ENCODE peak calls at places on chromosomes 1 and 21, in eight cellular contexts. B, D, N, X, Q, M, I and S are unnamed samples.

GRCh38 chr1:237327061-237327460 is 285.1 kb downstream of the RYR2 start:
- DNase-seq in B (no peak), D (no peak), N (no peak), X (no peak), Q (no peak), M (no peak), I (no peak), S (no peak)

GRCh38 chr1:243508303-243508713 is 252.5 kb downstream of the SDCCAG8 start:
- DNase-seq in B (no peak), D (no peak), N (no peak), X (no peak), Q (no peak), M (no peak), I (no peak), S (no peak)

GRCh38 chr1:98556521-98557158 is 104.9 kb upstream of the SNX7 start:
- DNase-seq in B (no peak), D (no peak), N (no peak), X (no peak), Q (peak), M (no peak), I (peak), S (no peak)

GRCh38 chr1:153774780-153775431 is at the start of gene SLC27A3:
- DNase-seq in B (peak), D (peak), N (peak), X (peak), Q (peak), M (no peak), I (peak), S (no peak)

GRCh38 chr1:62384276-62385005 is 52.4 kb upstream of the USP1 start:
- DNase-seq in B (no peak), D (peak), N (no peak), X (no peak), Q (peak), M (no peak), I (no peak), S (no peak)

GRCh38 chr21:45982256-45982757 is 737 bp downstream of the COL6A1 start:
- DNase-seq in B (peak), D (no peak), N (no peak), X (peak), Q (no peak), M (no peak), I (no peak), S (no peak)

GRCh38 chr1:39657923-39658485 is 13.9 kb downstream of the NT5C1A start:
- DNase-seq in B (no peak), D (peak), N (peak), X (no peak), Q (peak), M (peak), I (peak), S (no peak)

GRCh38 chr21:28943631-28944030 is 49.0 kb downstream of the LTN1 start:
- DNase-seq in B (no peak), D (no peak), N (no peak), X (no peak), Q (peak), M (no peak), I (no peak), S (no peak)

DNA sequence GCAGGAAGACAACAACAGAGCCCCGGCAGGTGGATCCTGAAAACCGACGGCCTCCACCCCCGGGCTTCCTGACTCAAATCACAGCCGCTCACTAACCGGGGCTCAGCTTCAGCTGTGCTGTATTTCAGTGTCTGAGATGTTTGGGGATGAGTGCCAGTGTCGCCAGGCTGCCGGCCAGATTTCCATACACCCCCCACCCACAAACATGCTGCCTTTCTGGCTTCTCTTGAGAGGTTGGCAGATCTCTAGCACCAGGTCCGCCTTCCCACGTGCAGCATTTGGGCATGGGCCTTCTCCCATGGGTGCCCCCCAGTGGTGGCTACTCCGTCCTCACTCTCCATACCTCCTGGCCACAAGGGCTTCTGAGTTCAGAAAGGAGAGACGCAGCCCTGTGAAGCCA is 34.8 kb downstream of the KCNAB2 start:
- DNase-seq in B (no peak), D (no peak), N (no peak), X (no peak), Q (no peak), M (no peak), I (no peak), S (no peak)
- TF ChIP-seq CTCF in B (no peak), D (no peak), N (peak), X (no peak), Q (peak), M (no peak), I (peak), S (peak)

DNA sequence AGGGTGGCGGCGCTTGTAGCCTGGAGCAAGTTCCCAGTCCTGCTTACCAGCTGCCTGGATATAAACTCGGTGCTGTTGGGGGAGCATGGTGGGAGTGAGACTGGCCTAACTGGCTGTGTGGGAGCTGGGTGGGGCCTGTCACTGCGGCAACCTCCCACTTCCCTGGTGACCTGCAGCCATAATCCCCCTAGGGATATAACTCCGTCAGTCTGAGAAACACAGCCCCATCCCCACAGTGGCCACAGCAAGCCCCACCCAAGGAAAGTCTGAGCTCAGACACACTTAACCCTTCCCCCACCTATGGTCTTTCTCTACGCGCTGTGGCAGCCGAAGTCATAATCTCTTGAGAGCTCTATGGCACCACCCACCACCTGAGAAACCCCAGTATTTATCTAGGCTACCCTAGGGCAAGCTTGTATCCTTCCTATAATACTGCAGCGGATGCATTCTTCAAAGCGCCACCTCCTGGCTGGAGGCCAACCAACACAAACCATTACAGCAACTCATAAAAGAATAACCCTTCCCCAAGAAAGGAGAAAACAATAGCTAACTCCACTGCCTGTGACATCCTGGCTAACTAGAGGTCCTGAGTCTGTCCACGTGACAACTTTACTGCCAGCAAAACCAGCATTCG is 57.4 kb downstream of the ZNF648 start:
- DNase-seq in B (no peak), D (no peak), N (peak), X (no peak), Q (no peak), M (no peak), I (peak), S (no peak)
- TF ChIP-seq CTCF in B (no peak), D (no peak), N (peak), X (no peak), Q (no peak), M (peak), I (peak), S (no peak)

GRCh38 chr1:66337249-66337648 is 196.7 kb upstream of the SGIP1 start:
- DNase-seq in B (no peak), D (no peak), N (no peak), X (no peak), Q (no peak), M (no peak), I (no peak), S (no peak)
- TF ChIP-seq CTCF in B (no peak), D (no peak), N (no peak), X (no peak), Q (no peak), M (no peak), I (no peak), S (no peak)

DNA sequence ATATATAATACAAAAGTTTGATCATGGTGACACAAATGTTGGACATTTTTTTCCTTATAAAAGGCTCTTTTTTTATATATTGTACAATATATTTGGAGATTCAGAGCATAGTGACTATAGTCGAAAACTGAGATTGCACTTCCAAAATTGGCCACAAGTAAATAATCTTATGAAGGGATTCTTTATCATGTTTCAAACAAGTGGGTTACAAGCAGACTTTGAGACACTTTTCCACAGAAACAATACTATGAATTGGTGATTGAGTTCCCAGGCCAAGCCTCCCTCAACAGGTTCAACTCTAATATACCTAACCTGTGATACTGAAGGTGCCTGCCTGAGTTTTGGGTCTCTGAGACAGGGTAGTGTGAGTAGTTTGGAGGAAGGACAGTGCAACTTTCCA is 13.8 kb downstream of the LEPR start:
- DNase-seq in B (no peak), D (no peak), N (no peak), X (no peak), Q (no peak), M (no peak), I (no peak), S (no peak)
- TF ChIP-seq CTCF in B (no peak), D (no peak), N (peak), X (no peak), Q (no peak), M (peak), I (no peak), S (no peak)

DNA sequence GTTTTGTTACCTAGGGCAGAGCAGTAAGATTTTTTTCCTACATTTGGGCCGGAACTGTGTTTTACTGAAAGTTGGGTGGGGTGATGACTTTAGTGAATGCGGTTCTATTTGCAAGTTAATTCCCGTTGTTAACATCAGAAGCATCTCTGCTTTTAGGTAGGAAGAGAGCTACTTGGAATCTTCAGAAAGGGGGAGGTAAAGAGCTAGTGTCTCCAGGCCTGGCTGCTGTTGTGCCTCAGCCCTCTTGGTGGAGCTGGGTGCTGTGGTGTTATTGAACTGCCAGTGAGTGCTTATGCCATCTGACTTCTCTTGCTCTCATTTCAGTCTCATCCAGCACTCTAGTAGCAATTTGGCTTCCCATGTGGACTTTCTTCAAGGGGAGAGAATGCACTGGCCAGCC is 3.4 kb downstream of the KDM4A start:
- DNase-seq in B (no peak), D (no peak), N (peak), X (no peak), Q (peak), M (no peak), I (peak), S (no peak)
- TF ChIP-seq CTCF in B (no peak), D (no peak), N (peak), X (no peak), Q (peak), M (peak), I (peak), S (peak)

GRCh38 chr1:27522860-27523665 is 33.1 kb upstream of the WASF2 start:
- DNase-seq in B (no peak), D (no peak), N (no peak), X (no peak), Q (peak), M (no peak), I (peak), S (no peak)
- TF ChIP-seq CTCF in B (no peak), D (no peak), N (peak), X (no peak), Q (peak), M (peak), I (peak), S (peak)

GRCh38 chr1:192808588-192809285 is at the start of gene RGS2:
- DNase-seq in B (peak), D (peak), N (peak), X (peak), Q (peak), M (peak), I (peak), S (peak)
- TF ChIP-seq CTCF in B (peak), D (no peak), N (peak), X (no peak), Q (no peak), M (peak), I (no peak), S (peak)

DNA sequence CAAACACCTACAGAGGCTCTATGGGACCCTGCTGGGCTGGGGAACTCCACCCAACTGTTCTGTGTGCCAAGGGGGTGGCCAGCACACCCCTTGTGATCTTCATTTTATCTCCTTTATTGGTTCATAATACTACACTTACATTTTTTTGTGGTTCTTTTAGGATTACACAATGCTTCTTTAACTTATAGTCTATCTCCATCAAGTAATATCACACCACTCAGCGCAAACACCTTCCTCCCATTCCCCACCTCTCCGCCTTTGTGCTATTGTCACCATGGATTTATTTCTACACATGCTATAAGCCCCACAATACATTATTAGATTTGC is 15.9 kb downstream of the EFNA3 start:
- DNase-seq in B (no peak), D (no peak), N (no peak), X (no peak), Q (no peak), M (no peak), I (no peak), S (no peak)
- TF ChIP-seq CTCF in B (no peak), D (no peak), N (no peak), X (no peak), Q (no peak), M (no peak), I (no peak), S (no peak)

DNA sequence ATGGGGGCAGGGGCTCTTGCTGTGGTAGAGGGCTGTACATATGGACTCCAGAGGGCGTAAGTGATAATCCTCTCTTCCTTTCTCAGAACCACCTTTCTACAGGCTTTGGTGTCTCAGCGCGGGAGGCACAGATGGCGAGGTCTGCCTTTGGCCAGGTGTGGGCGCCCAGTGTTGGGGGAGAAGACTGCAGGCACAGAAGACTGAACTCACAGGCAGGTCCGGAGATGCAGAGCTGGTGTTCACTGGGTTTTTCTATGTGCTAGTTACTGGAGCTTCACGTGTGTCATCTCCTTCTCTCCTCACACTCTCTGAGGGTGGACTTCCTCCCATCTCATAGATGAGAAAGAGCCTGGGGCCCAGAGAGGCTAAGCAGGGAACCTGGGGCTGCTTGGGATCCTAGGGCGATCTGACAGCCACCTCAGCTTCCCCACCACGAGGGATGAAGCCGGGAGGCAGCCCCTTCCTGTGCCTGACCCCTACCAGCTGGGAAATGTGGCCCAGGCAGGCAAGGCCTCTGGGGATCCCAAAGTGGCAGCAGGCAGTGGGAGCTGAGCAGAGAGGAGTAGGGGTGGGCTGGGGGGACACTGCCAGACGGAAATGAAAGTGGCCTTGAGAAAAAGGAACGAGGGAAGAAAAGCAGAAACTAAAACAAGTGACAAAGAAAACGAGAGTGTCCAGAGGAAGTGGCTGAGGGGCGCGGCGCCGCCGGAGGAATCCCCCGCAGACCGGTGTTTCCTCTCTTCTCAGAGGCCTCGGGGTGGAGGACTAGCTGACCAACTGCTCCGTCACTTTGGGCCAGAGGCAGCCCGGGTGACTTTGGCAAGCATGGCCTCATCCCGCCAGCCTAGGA is 191.6 kb downstream of the HIVEP3 start:
- DNase-seq in B (peak), D (peak), N (peak), X (no peak), Q (no peak), M (no peak), I (peak), S (no peak)
- TF ChIP-seq CTCF in B (no peak), D (no peak), N (no peak), X (no peak), Q (no peak), M (no peak), I (peak), S (peak)

GRCh38 chr1:151325231-151325630 is 2.0 kb downstream of the PI4KB start:
- DNase-seq in B (no peak), D (no peak), N (no peak), X (no peak), Q (peak), M (no peak), I (no peak), S (no peak)

GRCh38 chr1:151327903-151328674 is 873 bp upstream of the PI4KB start:
- DNase-seq in B (peak), D (no peak), N (peak), X (no peak), Q (no peak), M (no peak), I (peak), S (no peak)

GRCh38 chr1:151325646-151326429 is 1.4 kb downstream of the PI4KB start:
- DNase-seq in B (no peak), D (no peak), N (no peak), X (no peak), Q (peak), M (no peak), I (no peak), S (no peak)

GRCh38 chr1:151326619-151327222 is 495 bp downstream of the PI4KB start:
- DNase-seq in B (peak), D (peak), N (no peak), X (no peak), Q (peak), M (no peak), I (peak), S (no peak)

DNA sequence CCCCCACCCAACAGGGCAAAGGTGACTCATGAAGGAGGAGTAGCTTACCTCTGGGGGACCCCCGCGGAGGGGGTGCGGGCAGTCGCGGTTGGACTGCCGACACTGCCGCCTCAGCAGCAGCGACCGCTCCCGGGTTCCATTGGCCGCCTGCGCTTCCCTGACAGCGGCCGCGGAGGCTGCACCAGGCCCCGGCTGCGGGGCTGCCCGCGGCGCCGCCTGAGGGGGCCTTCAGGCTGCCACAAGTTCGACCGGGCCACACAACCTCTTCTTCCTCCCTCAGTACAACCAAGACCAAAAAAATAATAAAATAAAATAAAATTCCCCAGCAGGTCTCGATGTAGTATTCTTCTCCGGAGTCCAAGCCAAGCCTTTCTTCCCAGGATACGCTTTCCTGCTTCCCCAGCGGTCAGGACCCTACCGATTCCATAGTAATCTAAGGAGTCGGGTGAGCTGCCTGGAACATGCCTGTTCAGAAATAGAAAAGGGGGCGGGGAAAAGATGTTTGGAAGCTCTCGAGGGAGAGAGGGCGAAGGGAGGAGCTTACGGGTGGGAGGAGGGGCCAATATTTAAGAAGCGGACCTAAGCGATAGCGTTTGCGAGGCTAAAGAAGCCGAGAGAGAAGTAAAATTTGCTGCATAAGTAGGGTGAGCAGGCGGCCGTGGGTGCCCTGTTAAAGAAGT is at the start of gene PI4KB:
- DNase-seq in B (peak), D (peak), N (peak), X (peak), Q (peak), M (peak), I (peak), S (peak)
- TF ChIP-seq CTCF in B (no peak), D (no peak), N (no peak), X (no peak), Q (no peak), M (no peak), I (no peak), S (no peak)